ENCODE peak calls at places on chromosome 1, in eight cellular contexts. One of them, this sample, is unnamed.

GRCh38 chr1:46070164-46070814 is 62.1 kb downstream of the PIK3R3 start:
- DNase-seq in transverse colon: no peak
- DNase-seq in heart left ventricle: no peak
- DNase-seq in esophagus squamous epithelium: no peak
- DNase-seq in IMR-90: no peak
- DNase-seq in uterus: no peak
- DNase-seq in A549: no peak
- DNase-seq in HCT116: no peak
- DNase-seq in this sample: no peak

GRCh38 chr1:230043102-230043501 is 23.9 kb upstream of the GALNT2 start:
- DNase-seq in esophagus squamous epithelium: no peak
- DNase-seq in A549: no peak
- DNase-seq in transverse colon: no peak
- DNase-seq in HCT116: no peak
- DNase-seq in heart left ventricle: no peak
- DNase-seq in uterus: no peak
- DNase-seq in IMR-90: no peak
- DNase-seq in this sample: no peak

GRCh38 chr1:66809736-66810326 is 8.8 kb upstream of the INSL5 start:
- DNase-seq in uterus: no peak
- DNase-seq in IMR-90: peak
- DNase-seq in esophagus squamous epithelium: no peak
- DNase-seq in A549: no peak
- DNase-seq in HCT116: no peak
- DNase-seq in heart left ventricle: no peak
- DNase-seq in transverse colon: no peak
- DNase-seq in this sample: no peak

GRCh38 chr1:160108888-160109662 is 6.5 kb upstream of the ATP1A2 start:
- DNase-seq in transverse colon: no peak
- DNase-seq in A549: peak
- DNase-seq in heart left ventricle: no peak
- DNase-seq in HCT116: peak
- DNase-seq in esophagus squamous epithelium: no peak
- DNase-seq in IMR-90: peak
- DNase-seq in uterus: no peak
- DNase-seq in this sample: peak

GRCh38 chr1:153122831-153123421 is 9.6 kb upstream of the SPRR2F start:
- DNase-seq in heart left ventricle: no peak
- DNase-seq in A549: peak
- DNase-seq in HCT116: peak
- DNase-seq in esophagus squamous epithelium: no peak
- DNase-seq in uterus: no peak
- DNase-seq in IMR-90: no peak
- DNase-seq in transverse colon: no peak
- DNase-seq in this sample: no peak

GRCh38 chr1:118944133-118944532 is 44.0 kb downstream of the TBX15 start:
- DNase-seq in uterus: no peak
- DNase-seq in transverse colon: no peak
- DNase-seq in heart left ventricle: no peak
- DNase-seq in A549: no peak
- DNase-seq in IMR-90: no peak
- DNase-seq in HCT116: no peak
- DNase-seq in esophagus squamous epithelium: no peak
- DNase-seq in this sample: no peak

GRCh38 chr1:230772457-230773395 is 25.5 kb downstream of the CAPN9 start:
- DNase-seq in heart left ventricle: peak
- DNase-seq in transverse colon: no peak
- DNase-seq in A549: peak
- DNase-seq in IMR-90: peak
- DNase-seq in esophagus squamous epithelium: no peak
- DNase-seq in HCT116: no peak
- DNase-seq in uterus: no peak
- DNase-seq in this sample: peak

GRCh38 chr1:86914635-86914997 is at the start of gene HS2ST1:
- DNase-seq in uterus: no peak
- DNase-seq in A549: no peak
- DNase-seq in IMR-90: no peak
- DNase-seq in transverse colon: no peak
- DNase-seq in esophagus squamous epithelium: no peak
- DNase-seq in HCT116: no peak
- DNase-seq in heart left ventricle: no peak
- DNase-seq in this sample: no peak

GRCh38 chr1:195590649-195591048 is 1017.6 kb downstream of the KCNT2 start:
- DNase-seq in esophagus squamous epithelium: no peak
- DNase-seq in transverse colon: no peak
- DNase-seq in IMR-90: peak
- DNase-seq in A549: no peak
- DNase-seq in heart left ventricle: no peak
- DNase-seq in HCT116: no peak
- DNase-seq in uterus: no peak
- DNase-seq in this sample: no peak

GRCh38 chr1:27508139-27508665 is 18.2 kb upstream of the WASF2 start:
- DNase-seq in uterus: no peak
- DNase-seq in A549: peak
- DNase-seq in esophagus squamous epithelium: no peak
- DNase-seq in IMR-90: no peak
- DNase-seq in heart left ventricle: no peak
- DNase-seq in transverse colon: no peak
- DNase-seq in HCT116: no peak
- DNase-seq in this sample: no peak

GRCh38 chr1:113870778-113871177 is 734 bp downstream of the PTPN22 start:
- DNase-seq in transverse colon: no peak
- DNase-seq in IMR-90: no peak
- DNase-seq in uterus: no peak
- DNase-seq in HCT116: no peak
- DNase-seq in A549: no peak
- DNase-seq in esophagus squamous epithelium: no peak
- DNase-seq in heart left ventricle: no peak
- DNase-seq in this sample: no peak

GRCh38 chr1:28449904-28450303 is 55.9 kb upstream of the RCC1 start:
- DNase-seq in IMR-90: no peak
- DNase-seq in A549: no peak
- DNase-seq in esophagus squamous epithelium: no peak
- DNase-seq in heart left ventricle: no peak
- DNase-seq in uterus: no peak
- DNase-seq in HCT116: no peak
- DNase-seq in transverse colon: no peak
- DNase-seq in this sample: no peak

GRCh38 chr1:8342325-8342724 is 24.4 kb downstream of the SLC45A1 start:
- DNase-seq in uterus: no peak
- DNase-seq in transverse colon: no peak
- DNase-seq in HCT116: no peak
- DNase-seq in esophagus squamous epithelium: no peak
- DNase-seq in heart left ventricle: no peak
- DNase-seq in IMR-90: peak
- DNase-seq in A549: no peak
- DNase-seq in this sample: no peak

GRCh38 chr1:57719274-57719673 is 295.4 kb upstream of the DAB1 start:
- DNase-seq in uterus: no peak
- DNase-seq in transverse colon: no peak
- DNase-seq in A549: no peak
- DNase-seq in esophagus squamous epithelium: no peak
- DNase-seq in IMR-90: no peak
- DNase-seq in heart left ventricle: no peak
- DNase-seq in HCT116: no peak
- DNase-seq in this sample: no peak

DNA sequence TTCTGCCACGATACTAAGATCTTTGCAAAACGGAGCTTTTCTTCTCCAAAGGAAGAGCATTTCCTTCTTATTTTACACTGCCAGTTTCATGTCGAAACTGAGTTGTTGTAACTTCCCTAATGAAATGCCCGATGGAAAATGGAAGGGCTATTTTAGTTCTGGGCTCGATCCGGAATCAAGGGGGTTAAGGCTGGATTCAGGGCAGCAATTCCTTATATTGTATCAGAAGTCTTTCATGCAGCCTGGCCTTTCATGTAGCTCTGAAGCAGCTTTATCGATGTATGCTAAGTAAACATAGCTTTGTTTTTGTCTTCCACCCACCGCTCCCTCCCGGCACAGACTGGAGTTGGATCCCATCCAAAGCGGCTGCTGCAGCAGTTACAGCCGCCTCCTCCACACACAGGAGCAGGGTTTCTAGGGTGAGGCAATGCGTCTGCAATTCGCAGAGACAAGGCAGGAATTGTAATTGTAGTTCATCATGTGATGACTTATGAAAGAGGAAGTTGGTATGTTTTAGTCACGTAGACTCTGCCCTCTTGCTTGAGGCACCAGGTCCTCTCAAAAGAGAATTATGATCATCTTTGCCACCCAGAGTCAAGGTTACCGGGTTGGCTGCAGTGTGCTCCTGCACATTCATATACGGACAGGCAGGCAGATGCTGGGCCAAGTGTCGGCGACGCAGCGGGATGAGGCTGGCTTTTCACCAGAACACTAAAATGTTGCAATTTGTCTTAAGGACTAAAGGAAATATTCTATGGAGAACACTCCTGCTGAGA is 2.6 kb upstream of the IRF2BP2 start:
- DNase-seq in IMR-90: peak
- DNase-seq in heart left ventricle: peak
- DNase-seq in A549: peak
- DNase-seq in esophagus squamous epithelium: peak
- DNase-seq in uterus: peak
- DNase-seq in transverse colon: peak
- DNase-seq in HCT116: peak
- DNase-seq in this sample: peak
- TF ChIP-seq POLR2A in IMR-90: peak
- TF ChIP-seq POLR2A in heart left ventricle: no peak
- TF ChIP-seq POLR2A in A549: peak
- TF ChIP-seq POLR2A in esophagus squamous epithelium: peak
- TF ChIP-seq POLR2A in uterus: peak
- TF ChIP-seq POLR2A in transverse colon: peak
- TF ChIP-seq POLR2A in HCT116: no peak
- TF ChIP-seq POLR2A in this sample: peak

DNA sequence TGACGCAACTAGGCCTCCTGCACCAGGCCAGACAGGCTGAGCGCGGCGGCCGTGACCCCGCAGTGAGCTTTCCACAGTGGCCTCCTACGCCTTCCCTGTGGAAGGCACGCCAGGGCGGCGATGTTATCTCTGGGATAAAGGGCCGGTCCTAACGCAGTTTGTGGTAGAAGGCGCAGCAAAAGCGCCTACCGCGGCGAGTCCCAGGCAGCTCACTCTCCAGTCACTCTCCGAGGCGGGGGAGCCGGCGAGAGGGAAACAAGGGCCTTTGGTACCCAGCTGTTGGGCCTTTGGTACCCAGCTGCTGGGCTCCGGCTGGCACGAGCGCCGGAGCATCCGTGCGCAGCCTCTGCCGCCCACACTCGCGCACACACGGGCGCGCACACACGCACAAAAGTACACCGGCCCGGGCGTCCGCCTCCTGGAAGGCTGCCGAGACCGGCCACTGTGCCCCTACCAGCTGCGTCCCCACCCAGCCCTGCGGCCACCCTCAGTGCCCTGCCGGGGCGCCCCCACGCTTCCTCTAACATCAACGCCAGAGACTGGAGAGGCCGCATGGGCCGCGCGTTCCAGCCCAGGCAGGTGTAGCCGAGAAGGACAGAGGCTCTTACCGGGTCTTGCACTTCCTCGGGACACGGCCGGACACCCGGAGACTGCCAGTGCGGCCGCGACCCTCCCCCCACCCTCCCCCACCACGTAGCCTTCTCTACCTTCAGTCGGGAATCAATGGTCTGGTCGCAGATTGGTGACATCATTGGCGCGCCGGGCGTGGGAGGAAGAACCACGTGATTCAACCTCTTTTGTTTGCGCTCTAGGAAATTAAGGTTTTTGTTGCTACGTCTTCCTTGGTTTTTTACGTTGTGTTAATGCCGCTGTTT is 19.5 kb upstream of the ADAR start:
- DNase-seq in HCT116: peak
- DNase-seq in heart left ventricle: peak
- DNase-seq in IMR-90: peak
- DNase-seq in uterus: peak
- DNase-seq in transverse colon: peak
- DNase-seq in A549: peak
- DNase-seq in esophagus squamous epithelium: peak
- DNase-seq in this sample: peak
- TF ChIP-seq CTCF in HCT116: no peak
- TF ChIP-seq CTCF in heart left ventricle: no peak
- TF ChIP-seq CTCF in IMR-90: no peak
- TF ChIP-seq CTCF in uterus: no peak
- TF ChIP-seq CTCF in transverse colon: no peak
- TF ChIP-seq CTCF in A549: no peak
- TF ChIP-seq CTCF in esophagus squamous epithelium: no peak
- TF ChIP-seq CTCF in this sample: no peak

DNA sequence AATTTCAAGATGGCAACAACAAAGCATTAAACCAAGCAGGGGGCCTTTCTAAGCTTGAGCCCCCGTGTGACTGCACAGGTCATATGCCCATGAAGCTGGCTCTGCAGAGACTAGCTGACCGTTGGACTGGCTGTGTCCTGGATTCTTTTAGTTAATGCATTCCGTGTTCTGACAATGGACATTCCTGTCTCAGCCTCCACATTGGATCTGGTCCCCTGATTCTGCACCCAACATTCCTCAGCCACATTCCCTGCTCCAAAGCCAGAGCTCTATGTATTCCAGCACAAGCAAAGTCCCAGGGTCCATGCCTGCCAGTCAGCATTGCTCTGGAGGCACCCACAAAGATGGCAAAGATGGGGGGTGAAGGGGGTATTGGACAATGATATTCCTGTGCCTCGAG is 5.1 kb upstream of the NAV1 start:
- DNase-seq in transverse colon: no peak
- DNase-seq in IMR-90: no peak
- DNase-seq in A549: no peak
- DNase-seq in uterus: no peak
- DNase-seq in HCT116: no peak
- DNase-seq in heart left ventricle: no peak
- DNase-seq in esophagus squamous epithelium: no peak
- DNase-seq in this sample: no peak
- H3K27ac ChIP-seq in transverse colon: peak
- H3K27ac ChIP-seq in IMR-90: no peak
- H3K27ac ChIP-seq in A549: no peak
- H3K27ac ChIP-seq in uterus: peak
- H3K27ac ChIP-seq in HCT116: no peak
- H3K27ac ChIP-seq in heart left ventricle: no peak
- H3K27ac ChIP-seq in esophagus squamous epithelium: peak
- H3K27ac ChIP-seq in this sample: peak

GRCh38 chr1:220094016-220094911 is at the start of gene IARS2:
- DNase-seq in IMR-90: peak
- DNase-seq in uterus: no peak
- DNase-seq in heart left ventricle: peak
- DNase-seq in A549: peak
- DNase-seq in esophagus squamous epithelium: peak
- DNase-seq in transverse colon: peak
- DNase-seq in HCT116: peak
- DNase-seq in this sample: peak

GRCh38 chr1:220092694-220093093 is 1.2 kb upstream of the IARS2 start:
- DNase-seq in transverse colon: no peak
- DNase-seq in esophagus squamous epithelium: no peak
- DNase-seq in HCT116: no peak
- DNase-seq in heart left ventricle: no peak
- DNase-seq in IMR-90: no peak
- DNase-seq in uterus: no peak
- DNase-seq in A549: no peak
- DNase-seq in this sample: no peak

GRCh38 chr1:220093361-220094015 is 444 bp upstream of the IARS2 start:
- DNase-seq in transverse colon: no peak
- DNase-seq in IMR-90: no peak
- DNase-seq in heart left ventricle: no peak
- DNase-seq in esophagus squamous epithelium: no peak
- DNase-seq in HCT116: no peak
- DNase-seq in A549: no peak
- DNase-seq in uterus: peak
- DNase-seq in this sample: no peak

GRCh38 chr1:220084460-220084859 is 5.1 kb downstream of the BPNT1 start:
- DNase-seq in IMR-90: no peak
- DNase-seq in heart left ventricle: no peak
- DNase-seq in HCT116: no peak
- DNase-seq in esophagus squamous epithelium: no peak
- DNase-seq in A549: no peak
- DNase-seq in transverse colon: no peak
- DNase-seq in uterus: no peak
- DNase-seq in this sample: no peak

GRCh38 chr1:220089650-220090556 is at the start of gene BPNT1:
- DNase-seq in IMR-90: peak
- DNase-seq in uterus: peak
- DNase-seq in A549: peak
- DNase-seq in transverse colon: peak
- DNase-seq in heart left ventricle: peak
- DNase-seq in esophagus squamous epithelium: peak
- DNase-seq in HCT116: peak
- DNase-seq in this sample: peak
- TF ChIP-seq POLR2A in IMR-90: no peak
- TF ChIP-seq POLR2A in uterus: peak
- TF ChIP-seq POLR2A in A549: peak
- TF ChIP-seq POLR2A in transverse colon: peak
- TF ChIP-seq POLR2A in heart left ventricle: no peak
- TF ChIP-seq POLR2A in esophagus squamous epithelium: peak
- TF ChIP-seq POLR2A in HCT116: peak
- TF ChIP-seq POLR2A in this sample: peak